ENCODE peak calls at places on chromosomes 4 and X, in nine cellular contexts. I, C, W, T, B, H, X, Q and V are unnamed samples.

GRCh38 chrX:102624105-102624504 is 24.8 kb downstream of the ARMCX5 start:
- DNase-seq in I (no peak), C (no peak), W (no peak), T (no peak), B (no peak), H (no peak), X (no peak), Q (no peak), V (no peak)

GRCh38 chr4:52192697-52193096 is 141.6 kb downstream of the SPATA18 start:
- DNase-seq in I (no peak), C (no peak), W (no peak), T (no peak), B (no peak), H (no peak), X (no peak), Q (no peak), V (peak; percentile 94)

GRCh38 chrX:154115071-154115470 is 17.6 kb upstream of the MECP2 start:
- DNase-seq in I (no peak), C (no peak), W (no peak), T (no peak), B (no peak), H (no peak), X (no peak), Q (no peak), V (no peak)

GRCh38 chr4:73964862-73965611 is 16.8 kb downstream of the PF4 start:
- DNase-seq in I (peak; percentile 34), C (no peak), W (no peak), T (peak; percentile 8), B (peak; percentile 26), H (no peak), X (no peak), Q (peak; percentile 41), V (no peak)

GRCh38 chr4:48017108-48017527 is 546 bp downstream of the NIPAL1 start:
- DNase-seq in I (peak; percentile 63), C (peak; percentile 58), W (no peak), T (peak; percentile 56), B (peak; percentile 92), H (peak; percentile 66), X (peak; percentile 66), Q (peak; percentile 98), V (peak; percentile 71)

GRCh38 chrX:24498975-24499374 is 33.9 kb downstream of the PDK3 start:
- DNase-seq in I (no peak), C (no peak), W (peak; percentile 37), T (peak; percentile 6), B (peak; percentile 45), H (peak; percentile 11), X (peak; percentile 42), Q (peak; percentile 45), V (no peak)

GRCh38 chrX:113651306-113651705 is 810.7 kb upstream of the AMOT start:
- DNase-seq in I (no peak), C (no peak), W (no peak), T (no peak), B (no peak), H (no peak), X (no peak), Q (no peak), V (no peak)

GRCh38 chr4:181822005-181822375 is 421.2 kb upstream of the TENM3 start:
- DNase-seq in I (no peak), C (no peak), W (no peak), T (peak; percentile 38), B (no peak), H (no peak), X (no peak), Q (peak; percentile 13), V (no peak)

GRCh38 chrX:49701323-49701722 is 5.5 kb upstream of the PAGE1 start:
- DNase-seq in I (no peak), C (no peak), W (no peak), T (no peak), B (no peak), H (no peak), X (no peak), Q (no peak), V (no peak)

GRCh38 chr4:40579983-40580382 is 49.7 kb downstream of the RBM47 start:
- DNase-seq in I (no peak), C (no peak), W (no peak), T (no peak), B (peak; percentile 96), H (peak; percentile 91), X (peak; percentile 66), Q (peak; percentile 92), V (peak; percentile 11)

GRCh38 chr4:63663870-63664269 is 745.4 kb downstream of the TECRL start:
- DNase-seq in I (no peak), C (no peak), W (no peak), T (no peak), B (no peak), H (no peak), X (no peak), Q (no peak), V (no peak)

GRCh38 chrX:103373581-103373980 is 2.8 kb upstream of the BEX3 start:
- DNase-seq in I (no peak), C (no peak), W (no peak), T (no peak), B (peak; percentile 76), H (no peak), X (peak; percentile 41), Q (peak; percentile 52), V (no peak)

GRCh38 chr4:46081211-46081610 is 42.6 kb downstream of the GABRG1 start:
- DNase-seq in I (no peak), C (no peak), W (no peak), T (no peak), B (no peak), H (no peak), X (no peak), Q (no peak), V (no peak)

GRCh38 chrX:65689377-65689776 is 21.9 kb downstream of the MSN start:
- DNase-seq in I (no peak), C (no peak), W (no peak), T (no peak), B (peak; percentile 42), H (no peak), X (peak; percentile 48), Q (peak; percentile 45), V (no peak)

GRCh38 chr4:176321589-176321988 is 1.8 kb downstream of the SPCS3 start:
- DNase-seq in I (no peak), C (no peak), W (no peak), T (no peak), B (no peak), H (no peak), X (no peak), Q (no peak), V (no peak)

GRCh38 chrX:19122641-19123009 is 357 bp upstream of the ADGRG2 start:
- DNase-seq in I (no peak), C (no peak), W (no peak), T (peak; percentile 2), B (no peak), H (no peak), X (no peak), Q (no peak), V (no peak)
- H3K4me3 ChIP-seq in I (no peak overlapping the region), C (no peak overlapping the region), W (no peak overlapping the region), T (peak overlapping the region; percentile 43), B (no peak overlapping the region), H (no peak overlapping the region), X (no peak overlapping the region), Q (no peak overlapping the region), V (no peak overlapping the region)

DNA sequence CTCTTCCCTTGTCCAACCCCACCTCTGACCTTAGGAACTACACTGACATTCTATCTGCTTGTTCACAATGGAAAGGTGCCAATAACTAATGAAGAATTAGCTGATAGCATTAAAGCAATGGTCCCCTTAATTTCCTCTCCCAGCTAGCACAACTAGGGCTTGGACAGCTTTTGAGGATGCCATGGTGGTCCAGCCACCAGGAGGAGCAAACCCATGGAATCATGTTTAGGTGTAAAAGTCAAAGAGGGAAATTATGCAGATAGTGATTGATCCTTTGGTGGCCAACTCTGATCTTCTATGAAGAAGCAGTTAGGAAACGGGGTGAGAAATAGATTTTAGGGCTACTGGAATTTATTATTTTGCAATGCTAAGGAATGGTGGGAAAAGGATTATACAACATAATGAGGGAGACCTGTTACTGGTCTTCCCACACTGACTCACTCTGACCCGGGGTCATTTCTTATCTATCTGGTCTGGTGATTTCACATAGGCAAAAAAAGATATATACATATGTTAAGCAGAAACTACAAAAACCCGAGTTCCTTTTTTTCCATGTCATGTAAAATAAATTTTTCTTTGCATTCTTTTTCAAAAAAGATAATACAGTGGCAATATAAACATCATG is 45.8 kb upstream of the FBXW7 start:
- DNase-seq in I (no peak), C (no peak), W (no peak), T (no peak), B (no peak), H (no peak), X (peak; percentile 41), Q (no peak), V (no peak)
- TF ChIP-seq CTCF in I (no peak), C (no peak), W (no peak), T (peak; percentile 42), B (no peak), H (no peak), X (no peak), Q (no peak), V (peak; percentile 14)

DNA sequence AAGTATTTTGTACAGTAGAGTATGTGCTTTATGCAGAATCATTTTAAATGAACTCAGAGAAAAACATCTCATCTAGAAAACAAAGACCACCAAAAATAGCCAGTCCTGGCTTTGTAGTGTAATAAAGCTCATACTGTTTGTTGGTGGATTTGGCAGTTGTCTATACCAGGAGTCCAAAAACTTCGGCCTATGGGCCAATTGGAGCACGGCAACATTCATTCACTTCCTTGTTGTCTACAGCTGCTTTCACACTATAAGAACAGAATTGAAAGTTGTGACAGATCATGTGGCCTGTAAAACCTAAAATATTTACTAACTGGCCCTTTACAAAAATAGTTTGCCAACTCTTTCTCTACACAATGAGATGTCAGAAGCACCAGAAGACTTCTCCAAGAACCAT is 5.3 kb downstream of the FBXW7 start:
- DNase-seq in I (no peak), C (no peak), W (no peak), T (no peak), B (no peak), H (no peak), X (no peak), Q (no peak), V (no peak)
- H3K4me3 ChIP-seq in I (no peak overlapping the region), C (no peak overlapping the region), W (no peak overlapping the region), T (no peak overlapping the region), B (no peak overlapping the region), H (no peak overlapping the region), X (no peak overlapping the region), Q (no peak overlapping the region), V (no peak overlapping the region)

DNA sequence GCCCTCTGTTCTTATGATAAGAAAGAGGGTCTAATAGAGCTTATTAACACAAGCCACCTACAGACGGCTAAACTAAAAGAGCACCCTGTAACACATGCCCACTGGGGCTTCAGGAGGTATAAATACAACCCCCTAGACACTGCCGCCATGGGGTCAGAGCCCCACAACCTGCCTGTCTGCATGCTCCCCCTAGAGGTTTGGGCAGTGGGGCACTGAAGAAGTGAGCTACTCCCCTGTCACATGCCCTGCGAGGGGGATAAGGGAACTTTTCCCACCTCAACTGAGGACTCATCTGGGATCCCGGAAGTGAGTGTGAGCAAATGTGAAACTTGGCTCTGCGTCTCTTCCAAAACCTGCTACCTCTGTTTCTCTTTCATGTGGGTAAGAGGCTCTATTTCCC is 334.5 kb downstream of the ADAM29 start:
- DNase-seq in I (no peak), C (no peak), W (no peak), T (no peak), B (no peak), H (no peak), X (no peak), Q (no peak), V (no peak)
- TF ChIP-seq CTCF in I (no peak), C (no peak), W (no peak), T (no peak), B (no peak), H (no peak), X (no peak), Q (no peak), V (no peak)